ENCODE peak calls at places on chromosomes 7 and 10, in five cellular contexts. U is HepG2, Q is gastrocnemius medialis, B is upper lobe of left lung, O is IMR-90. I is an unnamed sample.

GRCh38 chr7:47609803-47610452 is 28.0 kb upstream of the TNS3 start:
- ATAC-seq in B (no peak), U (peak; percentile 17), Q (peak; percentile 53), O (peak; percentile 80), I (peak; percentile 60)

GRCh38 chr10:119517235-119518141 is 25.0 kb downstream of the RGS10 start:
- ATAC-seq in U (no peak), O (peak; percentile 62), Q (no peak), B (peak; percentile 63), I (no peak)

GRCh38 chr7:66205736-66206080 is 574 bp downstream of the TPST1 start:
- ATAC-seq in O (peak; percentile 1), Q (no peak), B (no peak), U (peak; percentile 40), I (peak; percentile 0)

GRCh38 chr10:11236234-11236633 is 218.6 kb downstream of the CELF2 start:
- ATAC-seq in Q (no peak), O (no peak), U (no peak), B (no peak), I (no peak)

GRCh38 chr10:114087255-114087654 is 43.6 kb downstream of the ADRB1 start:
- ATAC-seq in Q (no peak), B (no peak), U (peak; percentile 68), O (no peak), I (no peak)

GRCh38 chr7:107660381-107661080 is at the start of gene SLC26A4:
- ATAC-seq in U (peak; percentile 23), O (no peak), B (peak; percentile 28), Q (no peak), I (peak; percentile 19)

GRCh38 chr10:23081156-23081833 is 14.1 kb upstream of the MSRB2 start:
- ATAC-seq in Q (no peak), O (peak; percentile 32), U (no peak), B (no peak), I (peak; percentile 48)

GRCh38 chr10:122029503-122030199 is 40.7 kb downstream of the TACC2 start:
- ATAC-seq in Q (peak; percentile 66), O (no peak), B (peak; percentile 42), U (peak; percentile 85), I (peak; percentile 93)

GRCh38 chr10:60340973-60341372 is 48.7 kb downstream of the ANK3 start:
- ATAC-seq in U (no peak), B (no peak), Q (no peak), O (no peak), I (no peak)

GRCh38 chr10:78474743-78475142 is 441.1 kb downstream of the RPS24 start:
- ATAC-seq in U (no peak), Q (no peak), O (no peak), B (no peak), I (no peak)

GRCh38 chr10:112915590-112916572 is 34.2 kb upstream of the TCF7L2 start:
- ATAC-seq in U (peak; percentile 89), Q (peak; percentile 27), B (no peak), O (peak; percentile 44), I (no peak)

GRCh38 chr10:58275261-58275660 is 6.3 kb downstream of the CISD1 start:
- ATAC-seq in Q (no peak), B (no peak), O (no peak), U (peak; percentile 27), I (no peak)

GRCh38 chr10:69505636-69506318 is 54.5 kb downstream of the TSPAN15 start:
- ATAC-seq in B (no peak), U (no peak), O (no peak), Q (peak; percentile 52), I (no peak)

GRCh38 chr10:74640134-74640533 is 186.3 kb upstream of the KAT6B start:
- ATAC-seq in U (no peak), O (peak; percentile 54), B (no peak), Q (no peak), I (no peak)

GRCh38 chr7:140619101-140619615 is 21.5 kb downstream of the DENND2A start:
- ATAC-seq in B (no peak), U (no peak), Q (no peak), O (no peak), I (no peak)

GRCh38 chr7:50446542-50446960 is 3.6 kb downstream of the FIGNL1 start:
- ATAC-seq in B (peak; percentile 78), Q (no peak), U (no peak), O (no peak), I (no peak)

GRCh38 chr7:50448823-50449222 is 1.3 kb downstream of the FIGNL1 start:
- ATAC-seq in U (no peak), B (no peak), O (no peak), Q (no peak), I (no peak)

GRCh38 chr7:50449881-50450690 is at the start of gene FIGNL1:
- ATAC-seq in Q (peak; percentile 91), B (peak; percentile 96), O (peak; percentile 99), U (peak; percentile 98), I (peak; percentile 92)

GRCh38 chr7:50449501-50449880 is 659 bp downstream of the FIGNL1 start:
- ATAC-seq in B (no peak), Q (peak; percentile 2), O (no peak), U (peak; percentile 35), I (no peak)

DNA sequence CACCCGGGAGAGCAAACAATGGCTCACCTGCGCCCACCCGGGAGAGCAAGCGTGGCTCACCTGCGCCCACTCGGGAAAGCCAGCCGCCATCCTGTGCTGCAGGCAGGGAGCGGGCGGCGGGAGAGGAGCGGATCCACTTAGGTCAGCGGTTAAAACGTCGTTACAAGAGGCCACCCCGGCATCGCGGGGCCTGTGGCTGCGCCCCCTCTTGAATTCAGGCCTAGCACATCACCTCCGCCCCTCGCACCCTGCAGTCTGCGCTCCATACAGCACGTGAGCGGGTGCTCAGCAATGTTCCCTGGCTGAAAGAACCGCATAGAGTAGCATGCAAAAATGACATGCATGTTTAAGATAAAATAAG is 521 bp upstream of the FIGNL1 start:
- ATAC-seq in O (peak; percentile 8), B (peak; percentile 6), Q (peak; percentile 53), U (no peak), I (no peak)
- H3K27ac ChIP-seq in O (peak overlapping the region; percentile 15), B (peak overlapping the region; percentile 86), Q (peak overlapping the region; percentile 78), U (no peak overlapping the region), I (no peak overlapping the region)

GRCh38 chr10:14844948-14845347 is 6.8 kb downstream of the HSPA14 start:
- ATAC-seq in U (no peak), Q (no peak), B (no peak), O (no peak), I (no peak)
- TF ChIP-seq POLR2A in U (no peak), Q (no peak), B (no peak), O (no peak), I (no peak)

DNA sequence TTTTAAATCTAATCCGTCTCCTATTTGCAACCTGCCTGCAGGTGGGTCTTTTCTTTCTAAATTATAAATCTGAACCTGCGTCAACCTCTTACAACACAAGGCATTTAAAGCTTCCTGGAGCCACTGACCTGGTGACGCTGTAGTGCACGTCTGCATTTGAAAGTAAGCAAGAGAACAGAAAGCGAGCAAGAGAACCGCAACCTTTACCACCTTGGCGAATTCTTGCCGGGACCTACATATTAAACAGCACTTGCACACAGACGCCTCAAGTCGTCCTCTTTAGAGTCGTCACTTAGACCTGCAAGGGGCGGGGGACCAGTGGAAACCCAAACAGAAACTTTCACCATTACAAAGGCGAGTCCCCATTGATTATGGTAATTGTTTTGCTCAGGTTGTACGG is 9.5 kb downstream of the GLI3 start:
- ATAC-seq in U (no peak), B (no peak), O (no peak), Q (no peak), I (no peak)
- H3K27ac ChIP-seq in U (no peak overlapping the region), B (no peak overlapping the region), O (no peak overlapping the region), Q (no peak overlapping the region), I (peak overlapping the region; percentile 41)

DNA sequence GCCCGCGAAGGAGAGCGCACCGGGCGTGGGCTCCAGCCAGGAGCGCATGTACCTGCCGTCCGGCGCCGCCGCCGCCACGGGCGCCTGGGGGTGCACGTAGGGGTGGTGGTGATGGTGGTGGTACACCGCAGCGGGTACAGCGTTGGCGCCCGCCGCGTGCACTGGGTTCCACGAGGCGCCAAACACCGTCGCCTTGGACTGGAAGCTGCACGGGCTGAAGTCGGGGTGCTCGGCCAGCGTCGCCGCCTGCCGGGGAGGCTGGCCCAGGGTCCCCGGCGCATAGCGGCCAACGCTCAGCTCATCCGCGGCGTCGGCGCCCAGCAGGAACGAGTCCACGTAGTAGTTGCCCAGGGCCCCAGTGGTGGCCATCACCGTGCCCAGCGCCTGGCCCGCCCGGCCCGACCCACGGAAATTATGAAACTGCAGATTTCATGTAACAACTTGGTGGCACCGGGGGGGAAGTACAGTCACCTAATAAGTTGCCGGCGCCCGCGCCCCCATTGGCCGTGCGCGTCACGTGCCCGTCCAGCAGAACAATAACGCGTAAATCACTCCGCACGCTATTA is at the start of gene HOXA9:
- ATAC-seq in O (no peak), Q (peak; percentile 58), U (no peak), B (no peak), I (no peak)
- TF ChIP-seq POLR2A in O (no peak), Q (peak; percentile 86), U (no peak), B (no peak), I (no peak)

GRCh38 chr7:74380720-74381119 is 73.0 kb upstream of the GTF2IRD1 start:
- ATAC-seq in O (no peak), B (no peak), U (peak; percentile 70), Q (peak; percentile 83), I (no peak)
- H3K27ac ChIP-seq in O (no peak overlapping the region), B (no peak overlapping the region), U (no peak overlapping the region), Q (no peak overlapping the region), I (peak overlapping the region; percentile 53)